ENCODE peak calls at places on chromosomes 16 and 17, in eight cellular contexts. I is AG04450, T is HepG2, J is nephron progenitor cell, M is H9, N is epithelial cell of proximal tubule, P is GM23338, C is Calu3. H is an unnamed sample.

GRCh38 chr16:85257483-85257882 is 145.2 kb upstream of the CIBAR2 start:
- DNase-seq in C (no peak), I (no peak), P (no peak), M (no peak), N (no peak), T (no peak), J (no peak), H (no peak)

GRCh38 chr17:2053380-2054261 is 1.3 kb upstream of the HIC1 start:
- DNase-seq in N (no peak), T (peak; percentile 49), C (peak; percentile 65), M (peak; percentile 87), J (peak; percentile 64), P (peak; percentile 88), I (no peak), H (peak; percentile 93)

GRCh38 chr17:82399030-82399429 is 19.1 kb upstream of the HEXD start:
- DNase-seq in P (no peak), C (no peak), I (no peak), N (no peak), T (no peak), J (no peak), M (no peak), H (no peak)

GRCh38 chr16:49365711-49366509 is 7.7 kb upstream of the C16orf78 start:
- DNase-seq in P (no peak), N (no peak), J (no peak), T (no peak), C (no peak), M (no peak), I (no peak), H (no peak)

GRCh38 chr17:76772842-76773521 is 35.1 kb downstream of the MFSD11 start:
- DNase-seq in C (peak; percentile 36), I (peak; percentile 11), M (no peak), J (no peak), N (no peak), P (no peak), T (peak; percentile 59), H (peak; percentile 71)

GRCh38 chr16:16027728-16028310 is 78.4 kb downstream of the ABCC1 start:
- DNase-seq in C (peak; percentile 36), P (no peak), I (no peak), J (no peak), M (no peak), T (no peak), N (no peak), H (no peak)

GRCh38 chr17:60888812-60889709 is 211.4 kb downstream of the BCAS3 start:
- DNase-seq in T (no peak), I (no peak), J (no peak), M (no peak), C (no peak), N (no peak), P (no peak), H (no peak)

GRCh38 chr17:77617516-77617915 is 341.0 kb upstream of the TNRC6C start:
- DNase-seq in J (no peak), N (no peak), P (no peak), M (no peak), T (no peak), I (no peak), C (no peak), H (no peak)

GRCh38 chr16:19860146-19861030 is 24.3 kb downstream of the GPRC5B start:
- DNase-seq in M (peak; percentile 75), P (peak; percentile 88), C (no peak), I (peak; percentile 34), T (no peak), J (no peak), N (peak; percentile 77), H (no peak)

GRCh38 chr16:88372522-88372921 is 10.2 kb upstream of the ZNF469 start:
- DNase-seq in P (no peak), T (no peak), C (no peak), N (no peak), J (no peak), M (no peak), I (no peak), H (no peak)

GRCh38 chr17:76696763-76697701 is 13.7 kb downstream of the MXRA7 start:
- DNase-seq in N (no peak), M (no peak), P (no peak), T (peak; percentile 66), C (no peak), I (no peak), J (no peak), H (no peak)

GRCh38 chr17:36641877-36642845 is 40.8 kb downstream of the MRM1 start:
- DNase-seq in M (peak; percentile 53), J (peak; percentile 72), I (no peak), C (no peak), N (no peak), T (no peak), P (peak; percentile 69), H (peak; percentile 13)

GRCh38 chr17:58753026-58753425 is 2.6 kb upstream of the PPM1E start:
- DNase-seq in C (no peak), P (no peak), T (no peak), N (no peak), J (no peak), M (no peak), I (no peak), H (no peak)

GRCh38 chr17:42853968-42854790 is 3.2 kb downstream of the AOC3 start:
- DNase-seq in T (peak; percentile 39), C (no peak), M (no peak), I (no peak), N (no peak), P (no peak), J (no peak), H (no peak)

GRCh38 chr16:81586976-81587625 is 142.5 kb downstream of the CMIP start:
- DNase-seq in P (no peak), T (no peak), I (no peak), M (no peak), N (no peak), C (peak; percentile 62), J (no peak), H (no peak)

GRCh38 chr16:58114827-58115825 is 14.1 kb downstream of the CFAP20 start:
- DNase-seq in M (no peak), C (no peak), T (no peak), N (no peak), J (no peak), I (peak; percentile 43), P (no peak), H (no peak)

GRCh38 chr17:56653877-56654276 is 60.4 kb downstream of the NOG start:
- DNase-seq in C (peak; percentile 44), I (no peak), N (peak; percentile 12), P (peak; percentile 93), M (peak; percentile 86), T (peak; percentile 38), J (peak; percentile 46), H (peak; percentile 86)

GRCh38 chr17:73841431-73842060 is 197.3 kb upstream of the SDK2 start:
- DNase-seq in I (no peak), P (peak; percentile 74), C (peak; percentile 24), N (no peak), T (peak; percentile 31), M (peak; percentile 76), J (no peak), H (peak; percentile 11)
- TF ChIP-seq CTCF in I (no peak), P (peak; percentile 94), C (no peak), N (peak; percentile 95), T (peak; percentile 87), M (peak; percentile 88), J (peak; percentile 31), H (peak; percentile 25)

DNA sequence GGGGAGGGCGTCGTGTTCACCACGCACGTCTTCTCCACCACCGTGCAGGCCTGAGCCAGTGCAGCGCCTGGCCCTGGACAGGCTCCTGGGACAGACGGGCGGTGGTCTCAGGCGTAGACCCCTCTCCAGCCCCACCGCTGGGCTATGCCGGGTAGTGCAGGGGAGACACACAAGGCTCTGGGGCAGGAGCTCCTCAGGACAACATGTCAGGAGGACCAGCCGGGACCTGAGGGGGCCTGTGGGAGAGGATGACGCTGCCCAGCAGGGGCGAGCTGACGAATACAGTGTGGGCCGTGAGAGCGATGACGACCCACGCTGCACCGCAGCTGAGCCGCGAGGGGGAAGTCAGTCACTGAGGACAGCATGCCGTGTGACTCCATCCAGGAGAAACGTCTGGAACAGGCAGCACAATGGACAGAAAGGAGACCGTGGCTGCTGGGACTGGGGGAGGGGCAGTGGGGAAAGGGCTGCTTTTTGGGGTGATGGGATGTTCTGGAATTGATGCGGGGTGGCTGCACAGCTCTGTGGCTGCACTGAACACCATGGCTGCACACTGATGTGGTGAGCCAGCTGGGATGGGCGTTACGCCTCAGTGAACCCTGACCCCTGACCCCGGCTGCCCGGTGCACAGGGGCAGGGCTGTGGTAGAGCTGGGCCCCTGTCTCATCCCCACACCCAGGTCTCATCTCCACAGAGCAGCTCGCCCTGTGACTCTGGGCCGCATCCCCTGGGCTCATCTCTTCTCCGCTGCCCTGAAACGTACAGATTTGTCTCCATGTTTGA is 20.2 kb downstream of the DNASE1 start:
- DNase-seq in P (peak; percentile 54), T (no peak), J (peak; percentile 69), C (no peak), M (peak; percentile 60), N (no peak), I (no peak), H (no peak)
- TF ChIP-seq CTCF in P (peak; percentile 26), T (no peak), J (no peak), C (no peak), M (peak; percentile 35), N (no peak), I (no peak), H (no peak)

GRCh38 chr16:66580605-66581209 is 1.4 kb downstream of the CMTM2 start:
- DNase-seq in I (peak; percentile 53), C (no peak), N (peak; percentile 52), J (no peak), T (peak; percentile 16), M (no peak), P (peak; percentile 65), H (no peak)
- TF ChIP-seq CTCF in I (peak; percentile 52), C (no peak), N (peak; percentile 26), J (no peak), T (no peak), M (no peak), P (no peak), H (no peak)

DNA sequence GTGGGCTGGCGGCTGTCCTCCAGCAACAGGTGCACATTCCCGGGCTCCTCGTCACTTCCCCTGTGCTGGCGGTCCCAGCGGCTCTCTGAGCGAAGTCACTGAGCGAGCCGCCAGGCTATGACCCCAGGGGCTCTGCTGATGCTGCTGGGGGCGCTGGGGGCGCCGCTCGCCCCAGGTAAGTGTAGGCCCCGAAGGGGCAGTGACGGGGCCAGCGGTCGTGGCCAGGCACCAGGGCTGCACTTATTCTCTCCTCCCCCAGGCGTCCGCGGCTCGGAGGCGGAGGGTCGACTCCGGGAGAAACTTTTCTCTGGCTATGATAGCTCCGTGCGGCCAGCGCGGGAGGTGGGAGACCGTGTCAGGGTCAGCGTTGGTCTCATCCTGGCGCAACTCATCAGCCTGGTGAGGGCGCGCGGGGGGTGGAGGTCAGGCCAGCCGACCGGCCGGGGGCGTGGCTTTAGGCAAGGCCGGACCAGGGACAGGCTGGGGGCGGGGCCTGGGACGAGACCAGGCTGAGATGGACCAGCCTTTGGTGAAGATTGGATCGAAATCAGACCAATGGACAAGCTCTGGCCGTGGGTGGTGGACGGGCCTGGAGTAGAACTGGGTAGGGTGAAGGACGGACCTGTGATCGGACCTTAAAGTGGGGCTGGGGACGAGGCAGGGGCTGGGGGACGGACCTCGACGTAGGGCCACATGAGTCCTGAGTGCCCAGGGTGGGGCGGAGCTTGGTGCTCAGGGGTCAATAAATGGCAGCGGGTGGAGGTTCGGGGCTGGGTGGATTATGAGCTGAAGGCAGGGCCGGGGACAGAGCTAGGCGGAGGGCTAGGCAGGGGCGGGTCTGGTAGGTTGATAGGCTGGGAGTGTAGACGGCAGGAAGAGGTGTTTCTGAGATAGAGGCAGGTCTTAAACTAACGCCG is at the start of gene CHRNB1:
- DNase-seq in I (no peak), J (peak; percentile 94), P (peak; percentile 96), N (no peak), M (peak; percentile 99), T (peak; percentile 85), C (no peak), H (peak; percentile 66)
- TF ChIP-seq CTCF in I (no peak), J (peak; percentile 6), P (peak; percentile 37), N (no peak), M (peak; percentile 38), T (peak; percentile 69), C (no peak), H (no peak)